ENCODE peak calls at places on chromosomes 5 and 9, in nine cellular contexts. G, K, I, A, Z, X, P, Q and B are unnamed samples.

GRCh38 chr5:149358294-149358651 is 427 bp downstream of the PCYOX1L start:
- DNase-seq in K (peak), I (no peak), X (no peak), A (no peak), Z (peak), G (no peak), P (peak), Q (peak), B (no peak)

GRCh38 chr5:168422431-168422830 is 63.8 kb upstream of the RARS1 start:
- DNase-seq in A (no peak), X (no peak), I (no peak), Z (no peak), P (no peak), Q (no peak), G (no peak), K (no peak), B (peak)

GRCh38 chr5:139445325-139446170 is 6.2 kb upstream of the DNAJC18 start:
- DNase-seq in Q (no peak), A (no peak), X (no peak), Z (no peak), G (peak), I (no peak), P (no peak), K (no peak), B (peak)

GRCh38 chr9:120544441-120544840 is 35.5 kb downstream of the CDK5RAP2 start:
- DNase-seq in Q (no peak), K (no peak), X (no peak), Z (no peak), I (no peak), G (no peak), P (peak), A (no peak), B (no peak)

GRCh38 chr5:432928-433791 is 9.8 kb upstream of the EXOC3 start:
- DNase-seq in Z (no peak), G (no peak), P (no peak), I (no peak), Q (peak), X (no peak), K (peak), A (no peak), B (no peak)

GRCh38 chr9:20873240-20873860 is 158.1 kb downstream of the HACD4 start:
- DNase-seq in K (no peak), G (no peak), I (no peak), A (peak), P (no peak), X (no peak), Z (peak), Q (no peak), B (no peak)

GRCh38 chr9:109133533-109133932 is 13.8 kb upstream of the TMEM245 start:
- DNase-seq in X (no peak), K (no peak), Q (no peak), P (no peak), A (no peak), G (no peak), I (no peak), Z (no peak), B (no peak)

GRCh38 chr5:44441460-44441859 is 52.2 kb upstream of the FGF10 start:
- DNase-seq in I (no peak), K (no peak), A (no peak), P (no peak), Q (no peak), G (no peak), X (no peak), Z (no peak), B (no peak)

GRCh38 chr9:89154218-89154617 is 24.4 kb downstream of the SHC3 start:
- DNase-seq in P (no peak), A (no peak), I (no peak), Q (no peak), K (no peak), G (no peak), Z (no peak), X (no peak), B (no peak)

GRCh38 chr5:132498152-132498551 is 7.6 kb upstream of the IRF1 start:
- DNase-seq in G (peak), I (no peak), P (peak), Z (no peak), Q (peak), K (no peak), A (no peak), X (no peak), B (peak)

DNA sequence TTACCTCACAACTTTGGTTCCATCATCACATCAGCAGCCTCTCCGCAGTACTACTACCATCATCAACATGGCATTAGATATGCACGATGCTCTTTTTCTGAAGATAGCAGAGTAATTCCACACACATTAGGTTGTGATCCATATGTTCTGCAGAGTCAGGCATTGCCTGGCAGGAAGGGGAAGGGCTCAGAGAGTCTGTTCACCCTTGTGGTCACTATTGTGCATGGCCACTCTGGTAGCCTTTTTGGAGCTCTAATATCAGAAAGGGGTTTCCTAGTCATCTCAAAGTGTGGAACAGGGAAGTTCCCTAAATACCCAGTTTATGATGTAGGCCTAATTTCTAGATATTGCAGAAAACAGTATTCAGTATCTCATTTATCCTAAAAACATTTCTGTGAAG is 373.6 kb downstream of the BNC2 start:
- DNase-seq in I (no peak), P (no peak), G (no peak), A (no peak), K (no peak), X (no peak), Z (no peak), Q (no peak), B (no peak)
- TF ChIP-seq CTCF in I (no peak), P (no peak), G (no peak), A (peak), K (no peak), X (no peak), Z (no peak), Q (no peak), B (no peak)

GRCh38 chr5:177335701-177336065 is 15.8 kb downstream of the LMAN2 start:
- DNase-seq in P (no peak), I (no peak), X (no peak), K (no peak), Z (no peak), G (no peak), Q (no peak), A (no peak), B (no peak)

GRCh38 chr5:177336112-177336511 is 15.4 kb downstream of the LMAN2 start:
- DNase-seq in X (no peak), K (no peak), Z (no peak), P (no peak), I (no peak), G (no peak), Q (no peak), A (no peak), B (no peak)

GRCh38 chr5:177338251-177339106 is 13.0 kb downstream of the LMAN2 start:
- DNase-seq in I (no peak), K (no peak), A (no peak), Z (no peak), X (no peak), P (no peak), G (no peak), Q (no peak), B (no peak)

GRCh38 chr5:177336603-177337494 is 14.6 kb downstream of the LMAN2 start:
- DNase-seq in A (no peak), X (no peak), I (no peak), K (no peak), Z (no peak), G (no peak), P (no peak), Q (no peak), B (no peak)

GRCh38 chr5:177339107-177339638 is 12.3 kb downstream of the LMAN2 start:
- DNase-seq in K (no peak), A (no peak), X (no peak), P (no peak), Z (no peak), Q (no peak), I (no peak), G (no peak), B (no peak)
- H3K4me3 ChIP-seq in K (no peak), A (no peak), X (no peak), P (no peak), Z (no peak), Q (no peak), I (no peak), G (no peak), B (no peak)

DNA sequence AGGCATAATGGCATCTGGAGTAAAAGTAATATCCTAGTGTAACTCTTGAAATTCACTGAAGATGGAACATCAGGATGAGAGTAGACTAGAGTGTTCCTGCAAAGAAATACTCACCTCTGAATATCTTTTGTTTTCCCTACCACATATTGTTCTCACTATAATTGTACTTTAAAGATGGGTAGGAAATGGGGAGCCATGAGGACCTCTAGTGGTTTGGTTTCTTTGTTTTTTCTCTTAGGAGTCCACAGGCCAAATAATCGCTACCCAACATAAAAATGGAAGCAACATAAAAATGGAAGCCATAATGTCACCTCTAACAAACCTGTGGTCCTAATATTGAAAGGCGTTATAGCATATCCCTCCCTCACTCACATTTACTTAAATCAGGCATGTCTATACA is 2375.8 kb downstream of the MAT2B start:
- DNase-seq in K (no peak), G (no peak), A (no peak), Q (no peak), I (no peak), Z (no peak), P (no peak), X (no peak), B (no peak)
- TF ChIP-seq CTCF in K (no peak), G (no peak), A (no peak), Q (no peak), I (no peak), Z (no peak), P (no peak), X (no peak), B (no peak)

GRCh38 chr5:67543704-67544103 is 347.1 kb upstream of the CD180 start:
- DNase-seq in A (no peak), G (no peak), P (no peak), K (no peak), Z (no peak), Q (no peak), X (peak), I (no peak), B (no peak)

GRCh38 chr5:67541869-67542268 is 345.3 kb upstream of the CD180 start:
- DNase-seq in I (no peak), G (no peak), P (no peak), X (no peak), Q (no peak), K (no peak), Z (no peak), A (no peak), B (no peak)

GRCh38 chr5:67538343-67538670 is 341.7 kb upstream of the CD180 start:
- DNase-seq in A (no peak), I (no peak), Z (no peak), K (no peak), Q (no peak), X (no peak), P (no peak), G (no peak), B (no peak)

GRCh38 chr5:67538855-67539506 is 342.4 kb upstream of the CD180 start:
- DNase-seq in X (no peak), G (no peak), P (no peak), A (no peak), K (no peak), Z (no peak), I (no peak), Q (no peak), B (no peak)

DNA sequence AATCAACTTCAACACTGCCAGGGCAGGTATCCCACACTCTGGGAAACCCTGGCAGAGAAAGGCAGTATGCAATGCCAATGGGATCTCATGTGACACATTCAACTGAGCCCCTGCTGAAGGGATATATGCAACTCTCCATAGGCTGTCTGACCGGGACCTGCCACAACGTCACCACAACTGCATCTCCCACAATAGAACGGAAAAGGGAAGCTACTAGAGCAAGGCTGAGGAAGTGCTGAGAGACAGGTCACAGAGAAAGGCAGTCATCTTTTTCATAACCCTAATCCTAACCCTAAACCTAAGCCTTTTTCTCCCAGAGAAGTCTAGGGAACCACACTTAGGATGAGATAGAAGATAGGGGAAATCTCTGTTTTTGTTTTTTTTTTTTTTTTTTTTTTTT is 345.9 kb upstream of the CD180 start:
- DNase-seq in K (no peak), Z (no peak), X (no peak), P (no peak), G (no peak), A (no peak), I (no peak), Q (no peak), B (no peak)
- H3K4me3 ChIP-seq in K (no peak), Z (no peak), X (no peak), P (no peak), G (no peak), A (no peak), I (no peak), Q (no peak), B (no peak)

GRCh38 chr5:107831612-107832395 is 161.1 kb upstream of the EFNA5 start:
- DNase-seq in P (no peak), Q (no peak), K (no peak), G (no peak), I (peak), Z (no peak), A (peak), X (no peak), B (no peak)
- TF ChIP-seq CTCF in P (no peak), Q (no peak), K (no peak), G (no peak), I (peak), Z (no peak), A (peak), X (no peak), B (no peak)

DNA sequence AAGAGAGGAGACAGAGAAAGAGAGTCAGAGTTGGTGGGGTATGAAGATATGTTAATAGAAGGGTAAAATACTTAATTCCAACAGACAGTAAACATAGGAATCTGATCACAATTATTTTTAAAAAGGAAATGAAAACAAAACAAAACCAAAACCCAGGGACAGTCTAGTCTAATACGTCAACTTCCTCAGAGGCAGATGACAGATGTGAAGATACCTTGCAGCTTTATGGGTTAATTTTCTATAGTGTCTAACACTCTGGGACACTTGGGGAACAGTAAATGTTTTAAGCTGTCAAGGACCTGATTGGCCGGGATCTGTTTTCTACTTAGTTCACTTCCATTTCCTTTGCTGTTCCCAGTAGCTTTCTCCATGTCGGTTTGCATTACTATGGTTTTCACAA is 216.6 kb downstream of the MCTP1 start:
- DNase-seq in A (no peak), Z (no peak), G (no peak), I (no peak), P (no peak), X (no peak), K (no peak), Q (no peak), B (no peak)
- H3K4me3 ChIP-seq in A (no peak), Z (no peak), G (no peak), I (no peak), P (no peak), X (no peak), K (no peak), Q (no peak), B (no peak)

GRCh38 chr9:100359057-100359456 is 6.3 kb upstream of the TEX10 start:
- DNase-seq in X (no peak), P (no peak), Z (no peak), G (no peak), K (no peak), I (no peak), Q (no peak), A (no peak), B (no peak)

GRCh38 chr9:100352201-100352726 is 478 bp downstream of the TEX10 start:
- DNase-seq in P (peak), Z (peak), I (no peak), X (no peak), K (peak), G (peak), Q (peak), A (no peak), B (peak)

GRCh38 chr9:100354121-100354800 is 1.5 kb upstream of the TEX10 start:
- DNase-seq in K (no peak), P (no peak), Q (no peak), X (no peak), I (no peak), Z (peak), A (no peak), G (no peak), B (no peak)

GRCh38 chr9:100352727-100353505 is at the start of gene TEX10:
- DNase-seq in Q (peak), I (peak), P (peak), K (peak), A (peak), X (peak), Z (peak), G (peak), B (peak)

GRCh38 chr9:100355561-100355960 is 2.8 kb upstream of the TEX10 start:
- DNase-seq in A (no peak), I (no peak), X (no peak), Z (peak), P (no peak), K (no peak), G (no peak), Q (no peak), B (no peak)
- TF ChIP-seq CTCF in A (no peak), I (no peak), X (no peak), Z (no peak), P (no peak), K (no peak), G (no peak), Q (no peak), B (no peak)

GRCh38 chr9:93094294-93095204 is 1.5 kb upstream of the CARD19 start:
- DNase-seq in A (no peak), Z (peak), X (no peak), K (no peak), G (no peak), Q (no peak), P (peak), I (no peak), B (no peak)
- H3K4me3 ChIP-seq in A (peak), Z (peak), X (peak), K (peak), G (peak), Q (peak), P (no peak), I (peak), B (peak)

DNA sequence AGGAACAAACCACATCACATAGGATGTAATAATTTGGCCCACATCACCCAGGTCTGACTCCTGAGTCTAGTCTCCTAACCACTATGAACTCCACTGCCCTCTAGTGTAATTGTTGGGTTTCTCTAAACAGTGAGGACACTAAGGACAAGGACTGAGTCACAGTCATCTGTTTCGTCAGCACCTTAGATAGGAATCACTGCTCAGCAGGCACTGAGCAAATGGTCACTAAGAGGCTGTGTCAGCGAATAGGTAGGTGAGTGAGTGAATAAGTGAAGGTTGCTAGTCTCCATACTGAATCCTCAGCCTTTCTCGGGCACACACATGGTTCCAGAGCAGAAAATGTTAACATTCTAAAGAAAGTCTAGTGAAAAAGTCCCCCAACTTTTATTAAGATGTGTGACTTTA is 278.6 kb downstream of the SPOCK1 start:
- DNase-seq in G (no peak), Z (peak), P (no peak), I (peak), A (peak), Q (no peak), K (no peak), X (peak), B (peak)
- TF ChIP-seq CTCF in G (peak), Z (peak), P (no peak), I (peak), A (peak), Q (peak), K (no peak), X (peak), B (peak)

DNA sequence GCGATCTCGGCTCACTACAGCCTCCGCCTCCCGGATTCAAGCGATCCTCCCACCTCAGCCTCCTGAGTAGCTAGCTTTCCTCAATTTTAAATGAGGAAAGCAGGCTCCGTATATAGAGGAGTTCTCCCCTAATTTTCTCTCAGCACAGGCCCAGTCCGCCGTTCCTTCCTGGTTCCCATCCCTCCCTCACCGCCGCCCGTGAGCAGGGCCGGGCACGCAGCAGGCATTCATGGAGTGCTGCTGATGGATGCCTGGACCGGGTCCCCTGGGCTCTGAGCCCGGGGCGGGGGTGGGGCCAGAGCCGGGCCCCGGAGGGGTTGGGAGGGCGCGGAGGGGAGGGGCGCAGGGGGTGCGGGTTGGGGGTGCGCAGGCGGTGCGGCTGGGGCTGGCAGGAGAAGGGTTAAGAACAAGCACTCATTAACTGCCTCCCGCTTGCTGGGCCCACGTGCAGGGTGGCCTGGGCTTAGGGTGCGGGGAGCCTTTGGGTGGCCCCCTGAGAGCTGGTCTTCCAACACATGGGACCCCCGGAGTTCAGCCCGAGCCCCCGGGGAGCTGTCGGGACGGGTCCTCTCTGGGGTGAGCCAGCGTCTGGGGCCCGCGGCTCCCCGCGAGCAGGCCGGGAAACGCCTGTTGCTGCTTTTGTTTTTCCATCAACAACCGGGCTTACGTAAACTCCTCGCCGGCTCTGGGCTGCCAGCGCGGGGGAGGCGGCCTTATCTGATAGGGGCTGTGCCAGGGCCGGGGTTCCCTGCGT is 33.7 kb downstream of the LHX2 start:
- DNase-seq in Z (no peak), K (no peak), P (peak), Q (peak), X (no peak), A (no peak), G (peak), I (no peak), B (no peak)
- H3K4me3 ChIP-seq in Z (no peak), K (no peak), P (no peak), Q (peak), X (peak), A (peak), G (peak), I (peak), B (peak)